ENCODE peak calls at places on chromosomes 6 and 20, in nine cellular contexts. F, X, E, N, V, T, Q, M and A are unnamed samples.

GRCh38 chr6:166104107-166104506 is 63.5 kb downstream of the TBXT start:
- DNase-seq in F (no peak), T (no peak), X (no peak), M (no peak), Q (peak; percentile 9), V (peak; percentile 40), E (no peak), N (no peak), A (no peak)

GRCh38 chr20:43658068-43658722 is 8.7 kb upstream of the MYBL2 start:
- DNase-seq in F (no peak), Q (no peak), M (peak; percentile 50), E (no peak), N (peak; percentile 23), X (peak; percentile 55), T (no peak), V (peak; percentile 77), A (no peak)

GRCh38 chr6:18219611-18220010 is 44.7 kb downstream of the DEK start:
- DNase-seq in T (no peak), E (no peak), X (no peak), V (no peak), N (no peak), F (no peak), Q (no peak), M (no peak), A (no peak)

GRCh38 chr20:40860487-40860902 is 168.1 kb upstream of the TOP1 start:
- DNase-seq in V (peak; percentile 92), E (no peak), M (no peak), X (no peak), T (no peak), F (no peak), N (no peak), Q (peak; percentile 72), A (no peak)

GRCh38 chr6:90865513-90865912 is 278.6 kb upstream of the MAP3K7 start:
- DNase-seq in V (no peak), T (no peak), N (no peak), Q (no peak), E (no peak), F (no peak), M (no peak), X (no peak), A (no peak)

GRCh38 chr6:109508166-109508860 is 25.3 kb upstream of the ZBTB24 start:
- DNase-seq in F (peak; percentile 31), E (no peak), T (no peak), M (no peak), V (no peak), X (no peak), Q (no peak), N (no peak), A (no peak)

GRCh38 chr6:143037470-143037869 is 23.2 kb upstream of the AIG1 start:
- DNase-seq in F (no peak), N (no peak), M (no peak), T (no peak), E (no peak), V (no peak), X (no peak), Q (no peak), A (no peak)

GRCh38 chr6:46381057-46381456 is 110.2 kb downstream of the RCAN2 start:
- DNase-seq in N (no peak), E (no peak), M (peak; percentile 69), T (no peak), V (no peak), X (no peak), Q (no peak), F (no peak), A (no peak)

GRCh38 chr20:25033250-25033940 is 24.5 kb downstream of the ACSS1 start:
- DNase-seq in E (peak; percentile 36), V (no peak), M (no peak), F (no peak), T (no peak), X (no peak), N (no peak), Q (no peak), A (no peak)

GRCh38 chr6:154352898-154353585 is 3.6 kb downstream of the IPCEF1 start:
- DNase-seq in X (no peak), E (no peak), T (no peak), N (no peak), M (no peak), F (no peak), V (peak; percentile 8), Q (no peak), A (no peak)

GRCh38 chr6:115594894-115595293 is 465.8 kb downstream of the FRK start:
- DNase-seq in N (no peak), E (no peak), M (no peak), Q (no peak), V (no peak), F (no peak), T (no peak), X (no peak), A (no peak)

GRCh38 chr6:69090132-69090531 is 455.1 kb downstream of the ADGRB3 start:
- DNase-seq in T (no peak), V (peak; percentile 38), M (no peak), F (no peak), Q (peak; percentile 51), X (no peak), N (no peak), E (no peak), A (no peak)

GRCh38 chr6:132651062-132651461 is 7.9 kb downstream of the TAAR1 start:
- DNase-seq in N (no peak), F (no peak), X (no peak), Q (no peak), E (no peak), V (no peak), T (no peak), M (no peak), A (no peak)

GRCh38 chr6:168301648-168302398 is 17.8 kb downstream of the DACT2 start:
- DNase-seq in T (no peak), N (no peak), X (peak; percentile 32), V (no peak), Q (no peak), M (no peak), E (no peak), F (no peak), A (no peak)

GRCh38 chr20:5191829-5192569 is 65.2 kb downstream of the CDS2 start:
- DNase-seq in V (peak; percentile 83), M (peak; percentile 89), X (peak; percentile 77), Q (peak; percentile 88), N (peak; percentile 39), E (peak; percentile 74), F (peak; percentile 49), T (peak; percentile 54), A (peak; percentile 81)

GRCh38 chr6:88910922-88911778 is 52.3 kb downstream of the RNGTT start:
- DNase-seq in Q (peak; percentile 7), T (no peak), F (no peak), E (no peak), V (no peak), N (no peak), M (no peak), X (no peak), A (no peak)

GRCh38 chr6:138291036-138291848 is 73.0 kb upstream of the PBOV1 start:
- DNase-seq in X (peak; percentile 33), N (no peak), Q (no peak), T (no peak), F (no peak), E (no peak), M (no peak), V (no peak), A (no peak)

GRCh38 chr6:16804515-16805161 is 43.4 kb upstream of the ATXN1 start:
- DNase-seq in F (no peak), N (no peak), X (no peak), T (no peak), V (no peak), E (no peak), Q (no peak), M (no peak), A (no peak)
- H2AFZ ChIP-seq in F (peak overlapping the region; percentile 69), N (no peak overlapping the region), X (peak overlapping the region; percentile 70), T (no peak overlapping the region), V (no peak overlapping the region), E (no peak overlapping the region), Q (no peak overlapping the region), M (no peak overlapping the region), A (no peak overlapping the region)

DNA sequence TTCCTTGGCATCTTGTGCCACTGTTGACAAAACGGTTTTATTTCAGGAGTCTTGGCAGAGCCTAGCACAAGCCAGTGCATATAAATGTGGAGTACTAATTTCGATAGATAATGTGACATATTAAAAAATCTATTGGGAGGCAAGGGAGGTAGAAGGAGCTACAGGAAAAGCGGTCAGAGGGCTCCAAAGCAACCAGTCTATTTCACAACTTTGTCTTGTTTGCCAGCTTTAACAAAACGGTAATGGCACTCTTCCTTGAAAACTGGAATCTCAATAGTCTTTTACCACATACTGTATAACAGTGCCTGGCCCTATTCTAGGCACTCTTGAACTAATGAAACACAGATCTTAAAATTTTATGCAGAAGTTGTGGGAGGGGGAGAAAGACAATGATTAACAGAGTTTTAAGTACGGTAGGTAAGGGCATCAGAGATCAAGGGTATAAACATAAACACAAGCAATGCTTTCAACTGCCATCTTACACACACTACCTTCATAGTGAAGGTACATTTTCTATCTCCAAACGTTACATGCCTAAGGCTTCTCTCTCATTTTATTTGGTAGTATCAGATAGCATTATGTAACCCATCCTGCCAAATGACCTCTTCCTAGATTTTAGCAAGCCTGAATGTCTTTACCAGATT is 33.5 kb upstream of the SYNCRIP start:
- DNase-seq in N (no peak), V (peak; percentile 41), F (no peak), Q (peak; percentile 50), X (no peak), T (no peak), E (no peak), M (peak; percentile 45), A (peak; percentile 18)
- H3K27ac ChIP-seq in N (peak overlapping the region; percentile 65), V (peak overlapping the region; percentile 9), F (no peak overlapping the region), Q (peak overlapping the region; percentile 40), X (peak overlapping the region; percentile 81), T (peak overlapping the region; percentile 43), E (peak overlapping the region; percentile 36), M (peak overlapping the region; percentile 74), A (peak overlapping the region; percentile 96)

DNA sequence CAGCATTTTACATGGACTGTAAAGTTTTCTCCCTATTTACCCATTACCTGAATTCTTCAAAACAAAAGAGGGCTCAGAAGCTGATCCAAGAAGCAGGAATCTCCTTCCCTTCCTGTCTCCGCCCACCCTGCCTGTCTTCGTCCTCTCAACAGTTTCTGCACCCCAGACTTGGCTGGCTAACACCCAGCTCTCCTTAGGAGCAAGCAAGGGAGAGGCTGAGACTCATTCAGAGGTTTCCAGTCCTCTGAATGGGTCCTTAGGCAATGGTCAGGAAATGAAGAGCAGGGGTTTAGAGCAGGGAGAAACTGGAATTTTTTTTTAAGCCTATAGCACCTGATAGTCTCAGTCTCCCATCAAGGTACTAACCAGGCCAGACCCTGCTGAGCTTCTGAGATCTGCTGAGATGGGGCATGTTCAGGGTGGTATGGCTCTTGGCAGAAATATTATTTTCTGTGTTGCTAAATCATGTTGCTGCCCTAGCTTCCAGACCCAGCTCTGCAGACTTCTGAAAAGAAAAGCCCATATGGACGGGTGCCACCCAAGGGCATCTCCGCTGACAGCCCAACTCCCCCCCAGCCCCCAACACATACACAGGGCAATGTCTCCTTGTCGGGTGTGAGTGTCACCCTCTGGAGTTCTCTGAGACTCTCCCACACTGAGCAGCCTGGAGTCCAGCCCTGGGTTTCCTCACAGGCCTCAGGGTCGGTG is 74.6 kb upstream of the CD93 start:
- DNase-seq in V (no peak), F (no peak), E (no peak), T (no peak), M (peak; percentile 29), N (no peak), Q (peak; percentile 33), X (peak; percentile 59), A (no peak)
- H2AFZ ChIP-seq in V (no peak overlapping the region), F (peak overlapping the region; percentile 35), E (peak overlapping the region; percentile 74), T (peak overlapping the region; percentile 92), M (peak overlapping the region; percentile 13), N (no peak overlapping the region), Q (peak overlapping the region; percentile 32), X (peak overlapping the region; percentile 78), A (no peak overlapping the region)

DNA sequence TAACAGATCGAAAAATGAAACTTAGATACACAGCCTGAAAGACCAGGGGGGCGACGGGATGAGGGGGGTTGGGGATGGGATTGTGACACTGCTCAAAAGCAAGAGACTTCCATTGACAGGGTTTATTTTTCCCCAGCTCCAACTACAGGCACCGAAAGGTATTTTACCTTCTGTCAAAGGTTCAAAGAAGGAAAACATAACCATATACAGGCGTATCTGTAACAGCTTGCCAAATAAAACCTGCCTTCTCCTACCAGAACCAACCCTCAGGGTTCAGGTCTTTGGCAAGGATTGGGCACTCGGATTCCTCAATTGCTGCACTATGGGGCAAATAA is 1.3 kb downstream of the EPHA7 start:
- DNase-seq in T (no peak), F (no peak), V (no peak), E (no peak), N (no peak), M (no peak), X (no peak), Q (no peak), A (no peak)
- H3K27ac ChIP-seq in T (no peak overlapping the region), F (peak overlapping the region; percentile 89), V (peak overlapping the region; percentile 90), E (no peak overlapping the region), N (no peak overlapping the region), M (no peak overlapping the region), X (no peak overlapping the region), Q (no peak overlapping the region), A (no peak overlapping the region)